ENCODE peak calls at places on chromosome 12, in four cellular contexts. N is HCT116, O is uterus, K is neural progenitor cell. W is an unnamed sample.

GRCh38 chr12:76033116-76034001 is 1.8 kb upstream of the PHLDA1 start:
- DNase-seq in N (no peak), K (peak), O (no peak), W (peak)

GRCh38 chr12:131699434-131699833 is 11.5 kb upstream of the SFSWAP start:
- DNase-seq in N (no peak), O (no peak), K (no peak), W (peak)

GRCh38 chr12:19085090-19085489 is 44.4 kb upstream of the PLEKHA5 start:
- DNase-seq in N (no peak), K (no peak), O (no peak), W (no peak)

GRCh38 chr12:95848575-95849388 is 10.0 kb upstream of the SNRPF start:
- DNase-seq in K (peak), O (no peak), N (no peak), W (peak)

GRCh38 chr12:119183942-119184695 is 5.4 kb downstream of the HSPB8 start:
- DNase-seq in N (no peak), O (no peak), K (no peak), W (no peak)

GRCh38 chr12:106112094-106112822 is 26.5 kb downstream of the NUAK1 start:
- DNase-seq in K (no peak), N (no peak), O (no peak), W (peak)

GRCh38 chr12:109711596-109712461 is 1.8 kb upstream of the FAM222A start:
- DNase-seq in K (peak), O (no peak), N (no peak), W (no peak)

GRCh38 chr12:64085996-64086395 is 136.1 kb downstream of the KICS2 start:
- DNase-seq in O (no peak), N (no peak), K (no peak), W (no peak)

GRCh38 chr12:17928708-17929366 is 161.2 kb downstream of the RERGL start:
- DNase-seq in O (no peak), K (peak), N (peak), W (peak)

GRCh38 chr12:128133321-128134050 is 133.5 kb upstream of the TMEM132C start:
- DNase-seq in N (no peak), K (no peak), O (no peak), W (no peak)

GRCh38 chr12:26429070-26429691 is 233.8 kb downstream of the SSPN start:
- DNase-seq in N (no peak), O (no peak), K (no peak), W (no peak)

GRCh38 chr12:104929926-104930325 is 28.2 kb downstream of the SLC41A2 start:
- DNase-seq in K (no peak), O (no peak), N (no peak), W (no peak)

GRCh38 chr12:90338365-90338764 is 616.6 kb downstream of the CCER1 start:
- DNase-seq in O (no peak), K (peak), N (no peak), W (no peak)

GRCh38 chr12:24423611-24424010 is 474.1 kb upstream of the SOX5 start:
- DNase-seq in N (no peak), K (no peak), O (no peak), W (no peak)

GRCh38 chr12:101671157-101671791 is 26.2 kb upstream of the CHPT1 start:
- DNase-seq in N (no peak), O (no peak), K (no peak), W (no peak)

GRCh38 chr12:129819391-129819790 is 84.4 kb downstream of the TMEM132D start:
- DNase-seq in K (no peak), N (no peak), O (no peak), W (no peak)

GRCh38 chr12:75207338-75208083 is 2.1 kb downstream of the KCNC2 start:
- DNase-seq in O (no peak), K (peak), N (no peak), W (no peak)

GRCh38 chr12:69655616-69656336 is 43.3 kb downstream of the BEST3 start:
- DNase-seq in N (no peak), O (no peak), K (no peak), W (peak)

GRCh38 chr12:112170376-112170775 is 45.0 kb downstream of the TRAFD1 start:
- DNase-seq in N (no peak), K (peak), O (no peak), W (peak)
- TF ChIP-seq CTCF in N (peak), K (peak), O (no peak), W (peak)

DNA sequence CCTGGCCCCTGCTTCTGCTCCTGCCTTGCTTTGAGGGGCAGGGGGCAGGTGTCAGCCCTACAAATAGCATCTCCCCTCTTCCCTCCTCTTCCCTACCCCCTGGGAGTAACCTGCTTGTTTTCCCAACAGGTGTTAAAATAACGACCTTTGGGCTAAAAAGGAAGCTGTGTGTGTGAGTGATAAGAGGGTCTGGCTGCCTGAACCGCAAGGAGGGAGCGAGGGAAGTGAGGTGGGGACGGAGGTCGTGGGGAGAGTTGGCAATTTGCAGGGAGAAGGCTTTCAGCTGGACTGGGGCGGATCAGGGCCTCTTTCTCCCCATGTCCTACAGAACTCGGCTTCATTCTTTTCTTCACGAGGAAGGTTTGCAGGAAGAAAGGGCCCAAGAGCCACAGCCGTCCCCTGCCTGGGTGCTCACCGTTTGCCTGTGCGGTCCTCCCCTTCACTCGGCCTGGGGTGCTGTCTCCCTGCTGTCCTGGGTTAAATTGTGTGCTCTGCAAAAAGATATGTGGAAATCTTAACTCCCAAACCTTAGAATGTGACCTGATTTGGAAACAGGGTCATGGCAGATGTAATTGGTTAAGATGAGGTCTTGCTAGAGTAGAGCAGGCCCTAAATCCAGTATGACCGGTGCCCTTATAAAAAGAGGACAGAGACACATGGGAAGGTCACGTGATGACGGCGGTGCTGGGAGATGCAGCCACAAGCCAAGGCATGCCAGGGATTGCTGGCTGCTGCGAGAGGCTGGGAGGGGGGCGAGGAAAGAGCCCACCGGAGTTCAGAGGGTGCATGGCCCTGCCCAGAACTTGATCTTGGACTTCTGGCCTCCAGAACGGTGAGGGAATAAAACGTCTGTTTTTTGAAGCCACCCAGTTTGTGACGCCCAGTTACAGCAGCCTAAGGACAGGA is 38.7 kb upstream of the NCOR2 start:
- DNase-seq in N (no peak), O (no peak), K (no peak), W (no peak)
- H3K27ac ChIP-seq in N (no peak), O (no peak), K (no peak), W (no peak)

DNA sequence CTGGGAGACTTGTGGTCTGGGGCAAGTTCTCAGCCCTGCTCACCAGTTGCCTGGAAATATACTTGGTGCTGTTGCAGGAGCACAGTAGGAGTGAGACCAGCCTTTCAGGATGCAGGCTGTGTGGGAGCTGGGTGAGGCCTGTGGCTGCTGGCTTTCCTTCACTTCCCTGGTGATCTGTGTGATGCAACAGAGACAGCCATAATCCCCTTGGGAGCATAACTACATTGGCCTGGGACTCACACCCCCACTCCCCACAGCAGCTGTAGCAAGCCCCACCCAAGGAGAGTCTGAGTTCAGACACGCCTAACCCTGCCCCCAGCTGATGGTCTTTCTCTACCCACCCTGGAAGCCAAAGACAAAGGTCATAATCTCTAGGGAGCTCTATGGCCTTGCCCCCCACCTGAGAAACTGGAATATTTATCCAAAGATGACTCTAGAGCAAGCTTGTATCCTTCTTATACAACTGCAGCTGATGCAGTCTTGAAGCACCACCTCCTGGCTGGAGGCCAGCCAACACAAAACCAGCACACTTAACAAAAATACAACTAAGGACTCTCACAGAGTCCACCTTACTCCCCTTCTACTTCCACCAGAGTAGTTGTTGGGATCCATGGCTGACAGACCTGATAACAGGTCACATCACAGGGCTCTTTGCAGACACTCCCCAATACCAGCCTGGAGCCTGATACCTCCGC is 190.4 kb upstream of the CPNE8 start:
- DNase-seq in K (no peak), N (no peak), O (no peak), W (no peak)
- TF ChIP-seq CTCF in K (peak), N (no peak), O (no peak), W (no peak)

GRCh38 chr12:121427556-121428055 is 27.7 kb downstream of the RNF34 start:
- DNase-seq in N (no peak), O (no peak), K (no peak), W (no peak)

GRCh38 chr12:121424632-121424992 is 24.7 kb downstream of the RNF34 start:
- DNase-seq in N (no peak), K (no peak), O (no peak), W (no peak)

GRCh38 chr12:121432740-121433476 is 33.0 kb downstream of the RNF34 start:
- DNase-seq in N (no peak), O (no peak), K (no peak), W (no peak)

GRCh38 chr12:121430821-121431415 is 31.0 kb downstream of the RNF34 start:
- DNase-seq in O (no peak), K (no peak), N (no peak), W (no peak)

DNA sequence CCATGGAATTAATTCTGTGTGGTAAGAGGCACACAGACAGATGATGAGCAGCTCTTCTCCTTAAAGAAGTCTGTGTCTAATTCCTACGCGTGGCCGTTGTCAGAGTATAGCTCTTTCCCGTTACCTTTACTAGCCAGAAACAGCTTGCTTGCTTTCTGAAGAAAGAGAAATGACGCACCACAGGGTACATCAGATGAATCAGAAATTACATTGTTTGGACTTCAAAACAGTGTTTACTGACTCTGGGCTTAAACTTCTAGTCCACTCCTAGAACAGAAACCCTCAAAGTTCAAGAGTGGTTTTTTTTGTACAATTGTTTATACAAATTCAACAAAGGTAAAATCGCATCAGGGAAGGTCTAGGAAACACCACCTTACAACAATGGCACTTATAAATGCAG is 29.0 kb downstream of the RNF34 start:
- DNase-seq in O (no peak), K (no peak), N (no peak), W (no peak)
- H3K27ac ChIP-seq in O (no peak), K (peak), N (no peak), W (no peak)

W was measured in RWPE1.